ENCODE peak calls at places on chromosomes 4 and X, in five cellular contexts. O is endothelial cell of umbilical vein, M is SJCRH30, X is neural progenitor cell, K is mammary epithelial cell. J is an unnamed sample. For H3K4me1 and H3K36me3, the result is how much of the 10 kb centered on the place peaks cover.

GRCh38 chrX:134712272-134712671 is 54.0 kb upstream of the PLAC1 start:
- DNase-seq in K (no peak), X (no peak), M (no peak), O (no peak), J (no peak)

GRCh38 chr4:76293705-76294274 is 12.7 kb upstream of the STBD1 start:
- DNase-seq in K (no peak), M (no peak), X (no peak), O (no peak), J (no peak)

GRCh38 chr4:100189820-100190642 is at the start of gene DDIT4L:
- DNase-seq in M (peak), K (peak), X (peak), O (peak), J (peak)

GRCh38 chrX:71547339-71547738 is 14.4 kb downstream of the OGT start:
- DNase-seq in X (no peak), O (no peak), K (no peak), M (no peak), J (no peak)

GRCh38 chr4:76058888-76059426 is 15.6 kb upstream of the ART3 start:
- DNase-seq in X (no peak), K (no peak), O (no peak), M (peak), J (no peak)

GRCh38 chr4:121283319-121283718 is 97.5 kb downstream of the QRFPR start:
- DNase-seq in K (no peak), M (no peak), O (no peak), X (no peak), J (no peak)

GRCh38 chr4:88341227-88342192 is 37.1 kb upstream of the HERC6 start:
- DNase-seq in O (peak), K (peak), M (peak), X (no peak), J (peak)

GRCh38 chr4:100428051-100428450 is 89.8 kb downstream of the EMCN start:
- DNase-seq in X (no peak), K (peak), M (peak), O (peak), J (no peak)

GRCh38 chr4:6474705-6475457 is 2.5 kb upstream of the PPP2R2C start:
- DNase-seq in X (no peak), O (no peak), K (no peak), M (no peak), J (no peak)

GRCh38 chrX:136598631-136599030 is 49.3 kb upstream of the CD40LG start:
- DNase-seq in M (no peak), X (no peak), K (peak), O (no peak), J (no peak)

GRCh38 chrX:10365532-10366265 is 208.9 kb downstream of the CLCN4 start:
- DNase-seq in K (no peak), X (no peak), M (no peak), O (peak), J (no peak)

GRCh38 chr4:29151584-29151983 is 1568.6 kb upstream of the PCDH7 start:
- DNase-seq in K (no peak), M (no peak), O (no peak), X (no peak), J (no peak)

GRCh38 chrX:1025413-1025812 is 187.0 kb downstream of the CRLF2 start:
- DNase-seq in M (no peak), X (no peak), O (no peak), K (no peak), J (no peak)

GRCh38 chr4:153013202-153013988 is 77.3 kb downstream of the FHDC1 start:
- DNase-seq in K (no peak), O (no peak), M (no peak), X (no peak), J (no peak)

GRCh38 chr4:6446538-6447451 is 25.6 kb downstream of the PPP2R2C start:
- DNase-seq in K (no peak), M (no peak), X (peak), O (no peak), J (peak)

GRCh38 chr4:73899321-73899720 is 30.1 kb downstream of the CXCL1 start:
- DNase-seq in X (no peak), O (no peak), K (no peak), M (no peak), J (no peak)

GRCh38 chr4:138650917-138651564 is 364.5 kb upstream of the NOCT start:
- DNase-seq in K (peak), X (no peak), O (no peak), M (peak), J (no peak)

GRCh38 chr4:118284169-118284568 is 68.6 kb downstream of the PRSS12 start:
- DNase-seq in X (no peak), O (no peak), M (no peak), K (peak), J (no peak)

GRCh38 chrX:100944601-100945000 is 15.9 kb upstream of the XKRX start:
- DNase-seq in X (no peak), K (no peak), O (no peak), M (no peak), J (no peak)

GRCh38 chrX:154375156-154375504 is 696 bp upstream of the FLNA start:
- DNase-seq in M (no peak), K (no peak), X (no peak), O (no peak), J (no peak)

GRCh38 chrX:23008431-23009099 is 8.8 kb downstream of the DDX53 start:
- DNase-seq in M (peak), K (no peak), O (peak), X (peak), J (peak)

GRCh38 chrX:131752493-131753198 is 208.8 kb downstream of the OR13H1 start:
- DNase-seq in O (no peak), M (no peak), K (peak), X (no peak), J (no peak)

DNA sequence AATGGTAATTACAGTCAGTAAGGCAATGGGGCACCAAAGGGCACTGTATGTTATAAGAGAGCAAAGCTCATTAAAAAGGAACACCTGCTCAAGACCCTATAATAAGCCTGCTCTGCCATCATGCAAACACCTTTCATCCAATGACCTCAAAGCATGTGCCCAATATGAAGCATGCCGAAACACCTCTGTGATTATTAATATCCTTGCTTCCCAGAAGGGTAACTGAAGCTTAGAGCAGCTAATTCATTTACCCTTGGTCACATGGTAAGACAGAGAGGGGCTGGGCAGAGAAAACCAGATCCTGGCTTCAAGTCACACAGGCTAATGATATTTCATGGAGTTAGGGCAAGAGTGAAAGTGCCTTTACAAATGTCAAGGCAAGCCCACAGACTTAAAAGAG is 5.7 kb downstream of the AMOT start:
- DNase-seq in M (no peak), K (no peak), X (no peak), O (no peak), J (no peak)
- H3K4me1 ChIP-seq in M (under half), K (under half), X (under half), O (under half), J (half or more)

GRCh38 chr4:108018884-108019187 is 29.1 kb downstream of the HADH start:
- DNase-seq in X (no peak), M (no peak), K (no peak), O (no peak), J (no peak)

GRCh38 chr4:108029731-108030130 is 40.0 kb downstream of the HADH start:
- DNase-seq in M (no peak), K (peak), O (no peak), X (no peak), J (no peak)

GRCh38 chr4:108030332-108030731 is 40.6 kb downstream of the HADH start:
- DNase-seq in M (peak), O (peak), K (peak), X (peak), J (peak)

GRCh38 chr4:108029321-108029720 is 39.6 kb downstream of the HADH start:
- DNase-seq in K (no peak), X (no peak), O (no peak), M (no peak), J (no peak)

DNA sequence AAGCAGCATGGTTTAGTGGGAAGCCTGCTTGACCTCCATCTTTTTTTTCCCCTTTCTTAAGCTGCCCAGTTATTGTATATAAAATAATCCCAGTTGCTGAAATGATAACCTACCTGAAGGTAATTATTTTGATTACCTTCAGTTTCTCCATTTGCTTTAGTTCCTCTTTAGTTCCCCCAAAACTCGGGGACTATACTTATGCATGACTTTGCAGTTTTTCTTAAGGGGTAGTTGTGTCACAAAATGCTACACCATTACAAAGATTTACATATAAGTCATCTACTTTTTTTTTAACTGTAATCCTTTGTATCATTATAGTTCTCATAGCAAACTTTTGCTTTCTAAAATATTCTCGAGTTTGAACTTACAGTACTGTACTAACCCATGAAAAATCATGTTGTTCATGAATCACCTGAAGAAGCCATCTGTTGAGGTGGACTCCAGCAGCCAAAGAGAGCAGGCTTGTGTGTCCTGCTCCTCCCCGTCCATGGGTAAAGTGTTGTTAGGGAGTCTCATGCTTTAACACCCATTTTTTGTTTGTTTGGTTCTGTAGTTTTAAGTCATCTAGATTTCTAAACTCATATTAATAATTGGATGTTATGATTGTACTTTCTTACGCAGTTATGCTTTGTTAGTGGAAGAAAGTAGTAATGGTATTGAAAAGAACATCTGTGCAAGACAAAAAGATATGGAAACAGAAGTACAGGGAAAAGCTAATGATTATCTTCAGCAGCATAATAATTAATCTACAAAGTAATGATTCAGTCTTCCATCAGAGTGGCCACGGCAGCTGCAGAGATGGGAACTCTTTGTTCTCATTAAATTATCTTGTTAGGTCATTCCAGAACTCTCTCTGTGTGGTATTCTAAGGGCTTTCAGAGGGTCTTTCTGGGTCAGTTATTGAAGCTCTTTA is 34.6 kb downstream of the HADH start:
- DNase-seq in M (no peak), X (no peak), O (no peak), K (no peak), J (no peak)
- H3K36me3 ChIP-seq in M (under half), X (under half), O (under half), K (under half), J (half or more)

GRCh38 chrX:8730812-8731578 is 942 bp downstream of the ANOS1 start:
- DNase-seq in X (peak), K (peak), M (no peak), O (no peak), J (no peak)
- H3K4me3 ChIP-seq in X (peak), K (peak), M (no peak), O (peak), J (no peak)

GRCh38 chr4:54898163-54898562 is 227.2 kb downstream of the KDR start:
- DNase-seq in K (no peak), X (no peak), M (no peak), O (no peak), J (no peak)
- H3K4me1 ChIP-seq in K (under half), X (under half), M (under half), O (under half), J (under half)

GRCh38 chrX:118062817-118063615 is 53.6 kb downstream of the KLHL13 start:
- DNase-seq in M (no peak), K (no peak), X (no peak), O (no peak), J (no peak)

GRCh38 chrX:118062048-118062789 is 54.4 kb downstream of the KLHL13 start:
- DNase-seq in O (no peak), M (no peak), K (no peak), X (no peak), J (no peak)

GRCh38 chrX:118066867-118067515 is 49.6 kb downstream of the KLHL13 start:
- DNase-seq in M (no peak), X (no peak), K (peak), O (no peak), J (no peak)
- H3K36me3 ChIP-seq in M (under half), X (under half), K (under half), O (under half), J (under half)

DNA sequence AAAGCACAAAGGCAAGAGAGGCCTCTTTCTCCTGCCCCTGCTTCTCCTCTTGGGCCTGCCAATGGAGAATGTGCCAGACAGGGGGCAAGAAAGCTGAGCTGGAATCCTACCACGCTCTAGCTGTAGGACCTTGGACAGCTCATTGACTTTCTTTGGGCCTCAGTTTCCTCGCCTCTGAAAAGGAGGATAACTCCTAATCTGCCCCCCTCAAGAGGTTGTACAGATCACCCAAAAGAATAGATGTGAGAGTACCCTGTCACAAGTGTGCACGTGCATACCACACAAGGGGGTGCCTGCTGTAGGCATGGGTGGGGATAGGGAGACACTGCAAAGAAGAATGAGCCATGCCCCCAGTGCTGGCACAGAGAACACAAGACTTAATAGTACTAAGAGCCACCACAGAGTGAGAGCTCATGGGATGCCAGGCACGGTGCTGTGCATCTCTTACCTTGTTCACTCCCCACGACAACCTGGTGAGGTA is 2.3 kb downstream of the SASH3 start:
- DNase-seq in M (no peak), K (no peak), X (no peak), O (no peak), J (no peak)
- H3K4me3 ChIP-seq in M (no peak), K (no peak), X (no peak), O (no peak), J (no peak)